ENCODE peak calls at places on chromosomes 4 and X, in nine cellular contexts. L is body of pancreas, S is tibial artery, I is AG04450, T is cardiac muscle cell, W is esophagus squamous epithelium, H is brain microvascular endothelial cell, P is dorsolateral prefrontal cortex, D is IMR-90. B is an unnamed sample.

GRCh38 chrX:74421181-74422028 is at the start of gene SLC16A2:
- DNase-seq in L (peak; percentile 62), S (peak; percentile 90), I (peak; percentile 49), T (peak; percentile 67), W (no peak), H (peak; percentile 38), P (peak; percentile 63), D (peak; percentile 79), B (peak; percentile 71)

GRCh38 chr4:112140536-112140935 is 4.7 kb upstream of the FAM241A start:
- DNase-seq in L (no peak), S (no peak), I (no peak), T (no peak), W (no peak), H (no peak), P (no peak), D (no peak), B (peak; percentile 49)

GRCh38 chrX:18887177-18887820 is 96.6 kb downstream of the PHKA2 start:
- DNase-seq in L (no peak), S (no peak), I (no peak), T (no peak), W (no peak), H (no peak), P (no peak), D (no peak), B (no peak)

GRCh38 chrX:276588-277171 is 4.5 kb upstream of the PLCXD1 start:
- DNase-seq in L (peak; percentile 65), S (no peak), I (no peak), T (no peak), W (no peak), H (peak; percentile 25), P (no peak), D (peak; percentile 76), B (peak; percentile 31)

GRCh38 chr4:35189988-35190613 is 1054.2 kb downstream of the ARAP2 start:
- DNase-seq in L (no peak), S (no peak), I (no peak), T (no peak), W (no peak), H (no peak), P (no peak), D (no peak), B (no peak)

GRCh38 chr4:12242354-12242753 is 813.7 kb upstream of the HS3ST1 start:
- DNase-seq in L (no peak), S (no peak), I (no peak), T (no peak), W (no peak), H (no peak), P (no peak), D (no peak), B (no peak)

GRCh38 chrX:35786271-35786670 is 11.9 kb upstream of the MAGEB16 start:
- DNase-seq in L (no peak), S (no peak), I (no peak), T (no peak), W (no peak), H (no peak), P (no peak), D (no peak), B (no peak)

GRCh38 chr4:84499065-84499982 is at the start of gene NKX6-1:
- DNase-seq in L (peak; percentile 88), S (peak; percentile 85), I (no peak), T (peak; percentile 92), W (peak; percentile 9), H (peak; percentile 86), P (no peak), D (peak; percentile 53), B (peak; percentile 88)

GRCh38 chr4:128768373-128768996 is 41.0 kb upstream of the JADE1 start:
- DNase-seq in L (no peak), S (no peak), I (no peak), T (peak; percentile 76), W (no peak), H (peak; percentile 70), P (no peak), D (peak; percentile 51), B (peak; percentile 62)

GRCh38 chr4:91243132-91243531 is 1060.6 kb upstream of the GRID2 start:
- DNase-seq in L (no peak), S (no peak), I (no peak), T (no peak), W (no peak), H (no peak), P (no peak), D (no peak), B (no peak)

GRCh38 chr4:171929477-171929876 is 116.3 kb downstream of the GALNTL6 start:
- DNase-seq in L (no peak), S (no peak), I (no peak), T (no peak), W (no peak), H (no peak), P (no peak), D (no peak), B (no peak)

GRCh38 chrX:10039821-10040793 is 72.9 kb downstream of the CLDN34 start:
- DNase-seq in L (no peak), S (no peak), I (no peak), T (no peak), W (no peak), H (no peak), P (no peak), D (no peak), B (no peak)

GRCh38 chr4:102774254-102774653 is 13.5 kb upstream of the MANBA start:
- DNase-seq in L (no peak), S (no peak), I (no peak), T (no peak), W (no peak), H (no peak), P (no peak), D (no peak), B (no peak)

GRCh38 chr4:3263053-3263958 is 14.3 kb downstream of the MSANTD1 start:
- DNase-seq in L (no peak), S (no peak), I (no peak), T (no peak), W (no peak), H (no peak), P (no peak), D (no peak), B (no peak)

GRCh38 chr4:56147371-56147770 is 198.6 kb downstream of the CEP135 start:
- DNase-seq in L (no peak), S (no peak), I (no peak), T (no peak), W (no peak), H (no peak), P (no peak), D (peak; percentile 9), B (peak; percentile 40)

GRCh38 chr4:101187837-101188236 is 159.5 kb downstream of the PPP3CA start:
- DNase-seq in L (no peak), S (no peak), I (no peak), T (no peak), W (no peak), H (no peak), P (no peak), D (no peak), B (peak; percentile 46)

GRCh38 chr4:17497890-17498523 is 13.9 kb downstream of the QDPR start:
- DNase-seq in L (no peak), S (no peak), I (no peak), T (no peak), W (no peak), H (no peak), P (no peak), D (peak; percentile 13), B (peak; percentile 48)

GRCh38 chr4:1764670-1765069 is 28.4 kb upstream of the FGFR3 start:
- DNase-seq in L (no peak), S (no peak), I (no peak), T (no peak), W (no peak), H (no peak), P (no peak), D (no peak), B (no peak)

GRCh38 chr4:163382178-163382869 is 38.6 kb downstream of the NPY5R start:
- DNase-seq in L (no peak), S (no peak), I (no peak), T (no peak), W (no peak), H (no peak), P (no peak), D (no peak), B (no peak)

GRCh38 chr4:176791591-176792347 is 953 bp downstream of the VEGFC start:
- DNase-seq in L (peak; percentile 14), S (no peak), I (no peak), T (peak; percentile 60), W (no peak), H (no peak), P (no peak), D (peak; percentile 54), B (peak; percentile 61)
- TF ChIP-seq CTCF in L (no peak), S (no peak), I (no peak), T (no peak), W (no peak), H (no peak), P (no peak), D (no peak), B (no peak)

GRCh38 chr4:156496797-156497196 is 474.8 kb downstream of the PDGFC start:
- DNase-seq in L (no peak), S (no peak), I (no peak), T (no peak), W (no peak), H (peak; percentile 32), P (no peak), D (peak; percentile 55), B (peak; percentile 42)
- H3K4me3 ChIP-seq in L (no peak overlapping the region), S (no peak overlapping the region), I (no peak overlapping the region), T (no peak overlapping the region), W (no peak overlapping the region), H (no peak overlapping the region), P (no peak overlapping the region), D (no peak overlapping the region), B (no peak overlapping the region)

DNA sequence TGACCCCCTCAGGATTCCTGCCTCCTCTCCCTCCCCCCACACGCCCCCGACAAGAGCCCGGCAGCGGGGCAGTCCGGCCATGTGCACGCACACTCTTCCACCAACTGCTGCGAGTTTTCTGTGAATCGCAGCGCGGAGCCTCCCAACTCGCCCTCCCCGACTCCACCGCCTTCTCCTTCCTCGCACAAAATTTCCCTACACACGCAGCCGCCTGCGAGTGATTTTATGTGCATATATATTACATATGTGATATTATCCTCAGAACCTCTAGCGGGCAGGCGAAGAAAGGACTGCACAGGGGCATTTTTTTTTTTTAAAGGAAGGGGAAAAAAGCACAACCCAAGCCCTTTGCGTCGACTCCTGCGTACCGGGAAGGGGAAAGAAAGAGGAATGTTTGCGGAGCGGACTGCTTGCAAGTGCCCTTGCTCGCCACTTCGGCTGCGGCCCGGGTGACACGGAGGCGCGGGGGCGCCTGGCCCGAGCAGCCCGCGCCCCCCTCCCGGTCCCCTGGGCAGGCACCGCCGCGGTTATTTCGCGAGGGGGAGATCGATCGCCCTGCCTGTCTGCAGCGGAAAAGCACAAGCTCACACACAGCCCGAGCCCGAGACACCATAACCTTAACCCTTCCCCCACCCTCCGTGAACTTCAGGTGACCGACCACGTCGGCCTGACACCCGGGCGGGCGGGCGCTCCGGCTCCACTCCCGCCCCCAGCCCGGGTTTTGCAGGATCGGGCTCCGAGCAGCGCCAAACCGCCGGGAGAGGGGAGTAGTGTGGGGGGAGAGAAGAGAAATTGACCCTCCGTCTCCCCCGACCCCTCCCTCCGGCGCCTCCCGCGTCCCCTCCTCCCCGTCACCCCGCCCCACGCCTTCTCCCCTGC is 2.2 kb downstream of the ZNF827 start:
- DNase-seq in L (peak; percentile 70), S (peak; percentile 85), I (no peak), T (peak; percentile 92), W (peak; percentile 23), H (peak; percentile 65), P (peak; percentile 56), D (peak; percentile 73), B (peak; percentile 78)
- TF ChIP-seq CTCF in L (peak; percentile 14), S (peak; percentile 18), I (peak; percentile 47), T (peak; percentile 32), W (peak; percentile 13), H (peak; percentile 53), P (no peak), D (peak; percentile 29), B (peak; percentile 44)

GRCh38 chr4:176238157-176238608 is 30.8 kb downstream of the ASB5 start:
- DNase-seq in L (no peak), S (no peak), I (peak; percentile 42), T (no peak), W (no peak), H (peak; percentile 78), P (no peak), D (peak; percentile 87), B (peak; percentile 81)
- H3K4me3 ChIP-seq in L (no peak overlapping the region), S (no peak overlapping the region), I (no peak overlapping the region), T (no peak overlapping the region), W (no peak overlapping the region), H (no peak overlapping the region), P (no peak overlapping the region), D (no peak overlapping the region), B (no peak overlapping the region)

B was measured in choroid plexus epithelial cell.